ENCODE peak calls at places on chromosomes 2 and 18, in eight cellular contexts. One of them, this sample, is unnamed.

GRCh38 chr2:207768168-207768890 is 1.4 kb downstream of the FZD5 start:
- DNase-seq in HT-29: peak
- DNase-seq in kidney epithelial cell: no peak
- DNase-seq in activated B cell treated with CpG ODN at 0.5 μM for 24 hours: peak
- DNase-seq in stimulated activated CD4-positive, alpha-beta T cell treated with anti-CD3 and anti-CD28 coated beads, TNF-alpha, amount 100 ng/mL, for 4 hours: no peak
- DNase-seq in nucleus accumbens: no peak
- DNase-seq in activated CD4-positive, alpha-beta memory T cell treated with anti-CD3 and anti-CD28 coated beads for 36 hours: peak
- DNase-seq in H54: peak
- DNase-seq in this sample: peak

GRCh38 chr2:165044505-165045303 is 89.4 kb upstream of the SLC38A11 start:
- DNase-seq in HT-29: no peak
- DNase-seq in nucleus accumbens: no peak
- DNase-seq in H54: no peak
- DNase-seq in kidney epithelial cell: no peak
- DNase-seq in activated CD4-positive, alpha-beta memory T cell treated with anti-CD3 and anti-CD28 coated beads for 36 hours: no peak
- DNase-seq in stimulated activated CD4-positive, alpha-beta T cell treated with anti-CD3 and anti-CD28 coated beads, TNF-alpha, amount 100 ng/mL, for 4 hours: no peak
- DNase-seq in activated B cell treated with CpG ODN at 0.5 μM for 24 hours: no peak
- DNase-seq in this sample: no peak

GRCh38 chr2:95043300-95043786 is 17.8 kb downstream of the MAL start:
- DNase-seq in kidney epithelial cell: no peak
- DNase-seq in activated CD4-positive, alpha-beta memory T cell treated with anti-CD3 and anti-CD28 coated beads for 36 hours: peak
- DNase-seq in HT-29: peak
- DNase-seq in stimulated activated CD4-positive, alpha-beta T cell treated with anti-CD3 and anti-CD28 coated beads, TNF-alpha, amount 100 ng/mL, for 4 hours: no peak
- DNase-seq in H54: peak
- DNase-seq in nucleus accumbens: peak
- DNase-seq in activated B cell treated with CpG ODN at 0.5 μM for 24 hours: no peak
- DNase-seq in this sample: peak

GRCh38 chr2:167380094-167380493 is 491.8 kb downstream of the XIRP2 start:
- DNase-seq in activated CD4-positive, alpha-beta memory T cell treated with anti-CD3 and anti-CD28 coated beads for 36 hours: no peak
- DNase-seq in activated B cell treated with CpG ODN at 0.5 μM for 24 hours: no peak
- DNase-seq in nucleus accumbens: no peak
- DNase-seq in HT-29: peak
- DNase-seq in H54: no peak
- DNase-seq in stimulated activated CD4-positive, alpha-beta T cell treated with anti-CD3 and anti-CD28 coated beads, TNF-alpha, amount 100 ng/mL, for 4 hours: no peak
- DNase-seq in kidney epithelial cell: no peak
- DNase-seq in this sample: no peak

GRCh38 chr2:7825591-7826312 is 856.1 kb upstream of the ID2 start:
- DNase-seq in activated CD4-positive, alpha-beta memory T cell treated with anti-CD3 and anti-CD28 coated beads for 36 hours: peak
- DNase-seq in activated B cell treated with CpG ODN at 0.5 μM for 24 hours: no peak
- DNase-seq in HT-29: peak
- DNase-seq in stimulated activated CD4-positive, alpha-beta T cell treated with anti-CD3 and anti-CD28 coated beads, TNF-alpha, amount 100 ng/mL, for 4 hours: no peak
- DNase-seq in H54: no peak
- DNase-seq in nucleus accumbens: no peak
- DNase-seq in kidney epithelial cell: peak
- DNase-seq in this sample: no peak

GRCh38 chr18:77063256-77063655 is 69.3 kb downstream of the MBP start:
- DNase-seq in stimulated activated CD4-positive, alpha-beta T cell treated with anti-CD3 and anti-CD28 coated beads, TNF-alpha, amount 100 ng/mL, for 4 hours: peak
- DNase-seq in H54: no peak
- DNase-seq in activated B cell treated with CpG ODN at 0.5 μM for 24 hours: peak
- DNase-seq in HT-29: no peak
- DNase-seq in activated CD4-positive, alpha-beta memory T cell treated with anti-CD3 and anti-CD28 coated beads for 36 hours: peak
- DNase-seq in nucleus accumbens: no peak
- DNase-seq in kidney epithelial cell: no peak
- DNase-seq in this sample: no peak

GRCh38 chr2:217897816-217898806 is 104.7 kb downstream of the TNS1 start:
- DNase-seq in H54: no peak
- DNase-seq in HT-29: peak
- DNase-seq in nucleus accumbens: peak
- DNase-seq in activated CD4-positive, alpha-beta memory T cell treated with anti-CD3 and anti-CD28 coated beads for 36 hours: no peak
- DNase-seq in stimulated activated CD4-positive, alpha-beta T cell treated with anti-CD3 and anti-CD28 coated beads, TNF-alpha, amount 100 ng/mL, for 4 hours: no peak
- DNase-seq in kidney epithelial cell: no peak
- DNase-seq in activated B cell treated with CpG ODN at 0.5 μM for 24 hours: no peak
- DNase-seq in this sample: no peak

GRCh38 chr18:67938691-67939090 is 422.2 kb upstream of the DSEL start:
- DNase-seq in H54: no peak
- DNase-seq in HT-29: no peak
- DNase-seq in activated CD4-positive, alpha-beta memory T cell treated with anti-CD3 and anti-CD28 coated beads for 36 hours: no peak
- DNase-seq in kidney epithelial cell: no peak
- DNase-seq in stimulated activated CD4-positive, alpha-beta T cell treated with anti-CD3 and anti-CD28 coated beads, TNF-alpha, amount 100 ng/mL, for 4 hours: no peak
- DNase-seq in nucleus accumbens: no peak
- DNase-seq in activated B cell treated with CpG ODN at 0.5 μM for 24 hours: no peak
- DNase-seq in this sample: no peak

GRCh38 chr18:74066018-74066417 is 81.6 kb downstream of the FBXO15 start:
- DNase-seq in HT-29: no peak
- DNase-seq in H54: no peak
- DNase-seq in activated CD4-positive, alpha-beta memory T cell treated with anti-CD3 and anti-CD28 coated beads for 36 hours: peak
- DNase-seq in stimulated activated CD4-positive, alpha-beta T cell treated with anti-CD3 and anti-CD28 coated beads, TNF-alpha, amount 100 ng/mL, for 4 hours: no peak
- DNase-seq in activated B cell treated with CpG ODN at 0.5 μM for 24 hours: no peak
- DNase-seq in nucleus accumbens: no peak
- DNase-seq in kidney epithelial cell: no peak
- DNase-seq in this sample: no peak

GRCh38 chr2:105766300-105766866 is 21.7 kb downstream of the NCK2 start:
- DNase-seq in kidney epithelial cell: no peak
- DNase-seq in H54: no peak
- DNase-seq in HT-29: no peak
- DNase-seq in activated CD4-positive, alpha-beta memory T cell treated with anti-CD3 and anti-CD28 coated beads for 36 hours: no peak
- DNase-seq in activated B cell treated with CpG ODN at 0.5 μM for 24 hours: no peak
- DNase-seq in stimulated activated CD4-positive, alpha-beta T cell treated with anti-CD3 and anti-CD28 coated beads, TNF-alpha, amount 100 ng/mL, for 4 hours: no peak
- DNase-seq in nucleus accumbens: no peak
- DNase-seq in this sample: no peak

GRCh38 chr2:230748087-230748486 is 35.4 kb downstream of the CAB39 start:
- DNase-seq in activated CD4-positive, alpha-beta memory T cell treated with anti-CD3 and anti-CD28 coated beads for 36 hours: peak
- DNase-seq in activated B cell treated with CpG ODN at 0.5 μM for 24 hours: no peak
- DNase-seq in H54: no peak
- DNase-seq in kidney epithelial cell: no peak
- DNase-seq in HT-29: no peak
- DNase-seq in stimulated activated CD4-positive, alpha-beta T cell treated with anti-CD3 and anti-CD28 coated beads, TNF-alpha, amount 100 ng/mL, for 4 hours: no peak
- DNase-seq in nucleus accumbens: no peak
- DNase-seq in this sample: no peak

GRCh38 chr18:47997338-47997780 is 66.9 kb upstream of the SMAD2 start:
- DNase-seq in stimulated activated CD4-positive, alpha-beta T cell treated with anti-CD3 and anti-CD28 coated beads, TNF-alpha, amount 100 ng/mL, for 4 hours: no peak
- DNase-seq in nucleus accumbens: no peak
- DNase-seq in kidney epithelial cell: no peak
- DNase-seq in HT-29: no peak
- DNase-seq in H54: no peak
- DNase-seq in activated B cell treated with CpG ODN at 0.5 μM for 24 hours: no peak
- DNase-seq in activated CD4-positive, alpha-beta memory T cell treated with anti-CD3 and anti-CD28 coated beads for 36 hours: peak
- DNase-seq in this sample: no peak

GRCh38 chr2:29747786-29748470 is 173.5 kb downstream of the ALK start:
- DNase-seq in activated B cell treated with CpG ODN at 0.5 μM for 24 hours: no peak
- DNase-seq in HT-29: peak
- DNase-seq in nucleus accumbens: no peak
- DNase-seq in stimulated activated CD4-positive, alpha-beta T cell treated with anti-CD3 and anti-CD28 coated beads, TNF-alpha, amount 100 ng/mL, for 4 hours: no peak
- DNase-seq in kidney epithelial cell: peak
- DNase-seq in activated CD4-positive, alpha-beta memory T cell treated with anti-CD3 and anti-CD28 coated beads for 36 hours: peak
- DNase-seq in H54: peak
- DNase-seq in this sample: peak

GRCh38 chr2:232777278-232777677 is 913 bp upstream of the KCNJ13 start:
- DNase-seq in H54: no peak
- DNase-seq in HT-29: no peak
- DNase-seq in nucleus accumbens: no peak
- DNase-seq in kidney epithelial cell: no peak
- DNase-seq in activated B cell treated with CpG ODN at 0.5 μM for 24 hours: no peak
- DNase-seq in stimulated activated CD4-positive, alpha-beta T cell treated with anti-CD3 and anti-CD28 coated beads, TNF-alpha, amount 100 ng/mL, for 4 hours: no peak
- DNase-seq in activated CD4-positive, alpha-beta memory T cell treated with anti-CD3 and anti-CD28 coated beads for 36 hours: no peak
- DNase-seq in this sample: no peak

GRCh38 chr18:63963610-63964256 is 6.1 kb upstream of the SERPINB8 start:
- DNase-seq in H54: no peak
- DNase-seq in nucleus accumbens: peak
- DNase-seq in stimulated activated CD4-positive, alpha-beta T cell treated with anti-CD3 and anti-CD28 coated beads, TNF-alpha, amount 100 ng/mL, for 4 hours: no peak
- DNase-seq in activated CD4-positive, alpha-beta memory T cell treated with anti-CD3 and anti-CD28 coated beads for 36 hours: peak
- DNase-seq in activated B cell treated with CpG ODN at 0.5 μM for 24 hours: no peak
- DNase-seq in HT-29: peak
- DNase-seq in kidney epithelial cell: no peak
- DNase-seq in this sample: peak

GRCh38 chr2:55826246-55826645 is 97.3 kb downstream of the EFEMP1 start:
- DNase-seq in stimulated activated CD4-positive, alpha-beta T cell treated with anti-CD3 and anti-CD28 coated beads, TNF-alpha, amount 100 ng/mL, for 4 hours: no peak
- DNase-seq in HT-29: no peak
- DNase-seq in kidney epithelial cell: no peak
- DNase-seq in H54: no peak
- DNase-seq in nucleus accumbens: no peak
- DNase-seq in activated CD4-positive, alpha-beta memory T cell treated with anti-CD3 and anti-CD28 coated beads for 36 hours: no peak
- DNase-seq in activated B cell treated with CpG ODN at 0.5 μM for 24 hours: no peak
- DNase-seq in this sample: no peak

This sample was measured in NCI-H2171 treated with DMSO at 0.1 percent for 48 hours.